ENCODE peak calls at places on chromosome 6, in six cellular contexts. U is spleen, W is nephron progenitor cell, I is GM12865, L is fibroblast of mammary gland, C is astrocyte of the cerebellum. H is an unnamed sample.

GRCh38 chr6:117167520-117168271 is 97.7 kb upstream of the VGLL2 start:
- DNase-seq in C (peak), U (no peak), L (no peak), I (no peak), W (no peak), H (no peak)

GRCh38 chr6:127103482-127103881 is 15.0 kb upstream of the RSPO3 start:
- DNase-seq in W (no peak), I (no peak), C (no peak), L (peak), U (no peak), H (no peak)

GRCh38 chr6:157198425-157199279 is 124.7 kb downstream of the TMEM242 start:
- DNase-seq in L (no peak), W (no peak), C (no peak), U (no peak), I (no peak), H (no peak)

GRCh38 chr6:141956046-141956761 is 176.5 kb upstream of the GJE1 start:
- DNase-seq in L (peak), W (no peak), C (no peak), I (no peak), U (no peak), H (no peak)

GRCh38 chr6:83867527-83868161 is 8.2 kb downstream of the CYB5R4 start:
- DNase-seq in L (peak), U (peak), C (no peak), I (peak), W (peak), H (no peak)

GRCh38 chr6:166419717-166420116 is 37.0 kb upstream of the MPC1 start:
- DNase-seq in I (no peak), U (no peak), L (no peak), W (no peak), C (no peak), H (no peak)

GRCh38 chr6:90545450-90545849 is 41.4 kb downstream of the MAP3K7 start:
- DNase-seq in I (no peak), L (peak), U (no peak), W (no peak), C (no peak), H (no peak)

GRCh38 chr6:17015144-17015543 is 86.7 kb upstream of the STMND1 start:
- DNase-seq in U (no peak), L (peak), W (no peak), C (peak), I (peak), H (no peak)

GRCh38 chr6:140480852-140481251 is 1106.4 kb upstream of the CITED2 start:
- DNase-seq in U (no peak), C (no peak), I (peak), L (peak), W (no peak), H (no peak)

GRCh38 chr6:9360881-9361280 is 925.5 kb upstream of the SLC35B3 start:
- DNase-seq in I (no peak), L (no peak), W (no peak), C (no peak), U (no peak), H (no peak)

DNA sequence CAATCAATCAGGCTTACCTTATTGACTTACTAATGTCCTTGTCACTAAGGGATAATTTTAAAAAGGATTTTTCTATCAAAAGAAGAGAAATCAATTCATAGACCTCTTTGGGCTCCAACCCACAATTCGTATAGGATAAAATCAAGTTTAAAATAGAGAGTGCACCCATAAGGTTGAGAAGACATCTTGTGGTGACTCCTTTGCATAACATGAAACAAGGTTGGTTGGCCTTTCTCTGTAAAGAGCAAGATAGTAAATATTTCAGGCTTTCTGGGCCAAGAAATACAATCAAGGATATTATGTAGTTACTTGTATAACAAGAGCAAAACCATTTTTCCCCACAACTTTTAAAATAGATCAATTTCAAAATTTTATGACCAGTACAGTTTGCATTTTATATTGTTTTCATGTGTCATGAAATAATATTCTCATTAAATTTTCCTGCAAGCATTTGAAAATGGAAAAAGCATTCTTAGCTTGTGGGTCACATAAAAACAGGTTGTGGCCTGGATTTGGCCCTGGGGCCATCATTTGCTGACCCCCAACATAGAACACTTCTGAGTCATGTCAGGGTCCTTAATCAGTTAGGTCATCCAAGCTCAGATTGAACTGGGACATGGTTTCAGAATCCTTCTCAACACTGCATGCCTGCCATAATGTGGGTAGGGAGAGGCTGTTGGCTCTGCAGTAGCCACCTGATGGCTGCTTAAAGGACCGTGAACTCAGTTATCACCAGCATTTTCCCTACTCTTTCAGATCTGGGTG is 76.7 kb downstream of the MYB start:
- DNase-seq in W (no peak), C (no peak), U (no peak), I (no peak), L (no peak), H (no peak)
- TF ChIP-seq CTCF in W (no peak), C (no peak), U (no peak), I (no peak), L (peak), H (no peak)

DNA sequence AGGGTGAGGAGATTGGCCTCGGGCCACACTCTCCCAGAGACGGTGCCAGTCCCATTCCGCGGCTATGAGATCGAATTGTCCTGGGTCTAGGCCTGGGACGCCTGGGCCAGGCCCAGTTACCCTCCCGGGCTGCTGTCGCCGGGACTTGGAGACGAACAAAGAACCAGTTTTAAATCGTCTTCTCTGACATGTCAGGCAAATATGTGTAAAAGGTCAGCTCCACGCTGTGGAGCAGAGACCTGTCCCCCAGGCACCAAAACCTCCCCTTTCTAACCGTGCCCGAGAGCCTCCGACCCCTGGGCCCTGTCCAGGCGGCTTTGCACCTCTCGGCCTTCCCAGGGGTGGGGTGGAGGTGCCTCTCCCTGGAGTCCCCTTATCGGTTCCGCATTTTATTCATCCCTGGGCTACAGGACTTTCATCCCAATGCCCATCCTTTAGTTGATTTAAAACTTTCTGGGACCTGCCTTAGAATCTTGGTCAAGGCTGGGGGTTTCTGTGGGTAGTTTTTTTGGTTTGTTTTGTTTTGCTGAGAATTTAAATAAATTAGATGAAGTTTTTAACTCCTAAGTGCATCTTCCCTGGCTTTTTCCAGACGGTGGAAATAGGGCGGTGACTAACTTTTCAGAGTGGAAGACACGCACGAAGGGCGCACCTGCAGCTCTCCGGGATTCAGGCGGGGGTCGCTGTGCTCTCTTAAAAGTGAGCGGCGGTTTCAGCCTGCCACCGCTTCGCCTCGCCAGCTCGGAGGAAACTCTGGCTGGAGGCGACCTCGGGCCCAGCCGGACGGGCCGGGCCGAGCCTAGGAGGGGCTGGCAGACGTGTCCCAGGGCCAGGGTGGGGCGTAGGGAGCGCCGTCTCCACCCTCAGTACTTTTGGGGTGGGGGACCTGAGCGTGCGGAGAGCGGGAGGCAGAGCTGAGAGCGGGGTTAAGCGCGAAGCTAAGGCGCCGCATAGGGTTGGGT is 6.0 kb upstream of the TFAP2A start:
- DNase-seq in L (no peak), W (peak), U (no peak), I (no peak), C (no peak), H (no peak)
- TF ChIP-seq CTCF in L (no peak), W (peak), U (no peak), I (peak), C (no peak), H (no peak)

DNA sequence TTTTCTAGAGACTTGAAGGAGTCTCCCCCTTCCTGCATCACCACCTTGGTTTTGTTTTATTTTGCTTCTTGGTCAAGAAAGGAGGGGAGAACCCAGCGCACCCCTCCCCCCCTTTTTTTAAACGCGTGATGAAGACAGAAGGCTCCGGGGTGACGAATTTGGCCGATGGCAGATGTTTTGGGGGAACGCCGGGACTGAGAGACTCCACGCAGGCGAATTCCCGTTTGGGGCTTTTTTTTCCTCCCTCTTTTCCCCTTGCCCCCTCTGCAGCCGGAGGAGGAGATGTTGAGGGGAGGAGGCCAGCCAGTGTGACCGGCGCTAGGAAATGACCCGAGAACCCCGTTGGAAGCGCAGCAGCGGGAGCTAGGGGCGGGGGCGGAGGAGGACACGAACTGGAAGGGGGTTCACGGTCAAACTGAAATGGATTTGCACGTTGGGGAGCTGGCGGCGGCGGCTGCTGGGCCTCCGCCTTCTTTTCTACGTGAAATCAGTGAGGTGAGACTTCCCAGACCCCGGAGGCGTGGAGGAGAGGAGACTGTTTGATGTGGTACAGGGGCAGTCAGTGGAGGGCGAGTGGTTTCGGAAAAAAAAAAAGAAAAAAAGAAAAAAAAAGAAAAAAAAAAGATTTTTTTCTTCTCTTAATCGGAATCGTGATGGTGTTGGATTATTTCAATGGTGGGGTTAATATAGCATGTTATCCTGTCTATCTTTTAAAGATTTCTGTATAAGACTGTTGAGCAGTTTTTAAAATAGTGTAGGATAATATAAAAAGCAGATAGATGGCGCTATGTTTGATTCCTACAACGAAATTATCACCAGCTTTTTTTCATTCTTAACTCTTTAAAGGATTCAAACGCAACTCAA is 3.1 kb downstream of the SOX4 start:
- DNase-seq in I (peak), C (no peak), L (peak), U (peak), W (peak), H (no peak)
- TF ChIP-seq CTCF in I (peak), C (no peak), L (peak), U (peak), W (peak), H (peak)

GRCh38 chr6:47809863-47810262 is 28.0 kb downstream of the OPN5 start:
- DNase-seq in C (no peak), W (peak), L (no peak), I (no peak), U (no peak), H (no peak)

GRCh38 chr6:47810885-47811284 is 29.1 kb downstream of the OPN5 start:
- DNase-seq in C (no peak), I (peak), W (no peak), L (no peak), U (no peak), H (no peak)
- TF ChIP-seq CTCF in C (no peak), I (no peak), W (no peak), L (peak), U (no peak), H (no peak)

GRCh38 chr6:42177514-42178364 is 4.6 kb downstream of the GUCA1A start:
- DNase-seq in C (no peak), L (no peak), U (no peak), I (no peak), W (peak), H (no peak)

GRCh38 chr6:42176981-42177380 is 3.8 kb downstream of the GUCA1A start:
- DNase-seq in I (no peak), C (no peak), W (no peak), L (no peak), U (no peak), H (no peak)

GRCh38 chr6:42173101-42173500 is at the start of gene GUCA1A:
- DNase-seq in L (no peak), C (no peak), W (no peak), U (no peak), I (no peak), H (peak)

GRCh38 chr6:42179261-42179955 is 6.2 kb downstream of the GUCA1A start:
- DNase-seq in I (no peak), L (no peak), W (no peak), U (no peak), C (no peak), H (no peak)

DNA sequence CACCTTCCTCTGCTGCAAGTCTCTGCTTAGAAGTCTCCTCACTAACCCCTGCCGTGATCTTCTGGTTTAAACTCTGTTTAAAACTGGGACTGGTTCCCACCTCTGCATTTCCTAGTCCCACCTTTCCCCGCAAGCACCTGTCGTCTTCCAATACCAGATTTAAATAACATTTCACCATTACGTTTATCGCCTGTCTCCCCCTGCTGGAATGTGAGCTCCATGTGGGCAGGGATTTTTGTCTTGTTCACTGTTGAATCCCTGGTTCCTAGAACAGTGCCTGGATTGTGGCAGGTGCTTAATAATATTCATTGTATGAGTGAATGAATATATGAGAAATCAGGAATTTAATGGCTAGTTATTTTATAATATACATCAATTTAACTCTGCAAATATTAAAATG is 2.7 kb downstream of the GUCA1A start:
- DNase-seq in I (no peak), U (no peak), C (no peak), L (no peak), W (no peak), H (no peak)
- TF ChIP-seq CTCF in I (no peak), U (no peak), C (peak), L (peak), W (no peak), H (peak)

GRCh38 chr6:39983193-39983592 is 48.9 kb upstream of the MOCS1 start:
- DNase-seq in W (no peak), L (no peak), U (no peak), C (no peak), I (no peak), H (no peak)

GRCh38 chr6:39979461-39980328 is 45.4 kb upstream of the MOCS1 start:
- DNase-seq in L (no peak), C (no peak), I (no peak), U (no peak), W (no peak), H (no peak)

GRCh38 chr6:39978240-39978639 is 44.0 kb upstream of the MOCS1 start:
- DNase-seq in I (no peak), W (no peak), L (no peak), C (no peak), U (no peak), H (no peak)

GRCh38 chr6:39982720-39983119 is 48.5 kb upstream of the MOCS1 start:
- DNase-seq in I (no peak), L (no peak), W (no peak), U (no peak), C (no peak), H (no peak)

DNA sequence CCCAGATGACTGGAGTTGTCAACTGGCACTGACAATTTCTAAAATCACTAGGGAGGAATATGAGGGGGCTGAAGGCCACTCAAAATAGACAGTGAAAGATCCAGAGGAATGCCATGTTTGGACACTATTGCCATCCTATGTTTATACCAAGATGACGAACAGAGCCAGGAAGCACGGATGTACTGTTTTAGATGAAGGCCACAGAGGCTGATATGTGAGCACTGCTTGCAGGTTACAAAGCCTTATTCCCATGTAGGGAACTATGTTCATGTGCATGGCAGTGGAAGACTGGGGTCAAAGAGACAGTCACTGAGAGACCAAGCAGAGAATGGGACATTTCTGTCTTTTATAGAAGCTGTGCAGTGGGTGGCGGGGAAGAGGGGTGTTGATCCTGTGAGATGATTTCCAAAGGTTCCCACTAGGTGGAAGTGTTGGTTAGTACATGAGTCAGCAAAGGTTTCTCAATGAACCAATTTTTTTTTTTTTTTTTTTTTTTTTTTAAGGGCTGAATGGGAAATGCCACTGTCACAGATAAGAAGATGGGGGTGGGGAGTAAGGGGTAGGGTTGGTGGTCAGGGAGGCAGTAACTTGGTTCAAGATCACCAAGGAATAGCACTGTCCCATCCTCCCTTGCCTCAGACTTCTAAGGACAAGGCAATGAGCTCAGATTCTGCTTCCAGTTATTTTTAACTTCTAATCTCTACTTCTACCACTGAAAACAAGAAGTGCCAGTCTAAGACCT is 46.7 kb upstream of the MOCS1 start:
- DNase-seq in W (peak), I (peak), L (peak), C (peak), U (no peak), H (peak)
- TF ChIP-seq CTCF in W (peak), I (peak), L (peak), C (peak), U (peak), H (peak)

DNA sequence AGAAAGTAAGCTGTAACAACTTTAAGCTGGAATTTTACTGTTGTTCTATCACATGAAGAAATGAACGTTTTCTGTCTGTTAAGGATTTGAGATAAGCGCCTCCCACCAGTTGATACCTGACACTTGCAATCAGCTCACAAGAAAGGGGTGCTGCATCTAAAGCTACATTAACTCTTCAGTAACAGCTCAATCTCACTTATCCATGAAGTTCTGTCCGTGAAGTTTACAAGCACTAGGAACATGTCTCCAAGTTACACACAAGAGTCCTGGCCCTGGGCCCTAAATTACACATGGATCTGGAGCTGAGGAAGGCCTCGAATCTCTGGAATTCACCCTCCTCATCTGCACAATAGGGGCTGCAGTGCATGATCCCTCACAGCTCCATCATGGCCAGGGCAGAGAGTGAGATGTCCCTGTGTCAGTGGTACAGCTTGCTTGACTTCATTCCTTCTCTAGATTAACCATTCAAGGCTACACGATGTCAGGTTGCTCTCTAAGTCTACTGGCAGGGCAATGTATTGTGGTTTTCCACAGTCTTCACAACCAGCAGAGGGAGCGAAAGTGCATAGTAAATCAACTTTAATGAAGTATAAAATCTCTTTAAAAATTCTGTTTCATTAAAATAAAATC is 182.4 kb upstream of the MCHR2 start:
- DNase-seq in L (peak), U (no peak), I (peak), C (peak), W (no peak), H (no peak)
- TF ChIP-seq CTCF in L (peak), U (no peak), I (peak), C (peak), W (no peak), H (peak)

DNA sequence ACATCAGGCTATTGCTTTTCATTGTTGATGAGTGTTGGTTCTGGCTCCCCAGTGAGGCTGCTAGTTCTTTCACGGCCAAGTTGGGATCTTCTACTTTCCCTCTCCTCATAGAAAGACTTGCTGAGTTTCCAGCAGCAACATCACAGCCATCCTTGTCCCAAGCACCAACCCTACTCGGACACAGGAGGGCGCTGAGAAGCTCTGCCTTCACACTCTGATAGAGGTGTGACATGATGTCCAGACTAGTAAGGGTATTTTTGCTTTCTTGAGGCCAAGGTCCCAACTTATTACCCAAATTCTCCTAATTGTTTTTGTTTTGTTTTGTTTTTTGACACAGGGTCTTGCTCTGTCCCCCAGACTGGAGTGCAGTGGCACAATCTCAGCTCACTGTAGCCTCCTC is 3.0 kb upstream of the GCM1 start:
- DNase-seq in I (peak), L (peak), C (no peak), W (no peak), U (no peak), H (no peak)
- TF ChIP-seq CTCF in I (peak), L (peak), C (peak), W (no peak), U (no peak), H (peak)